ENCODE peak calls at places on chromosomes 7 and 10, in eight cellular contexts. L, P, J, H, W, Z, G and B are unnamed samples.

GRCh38 chr7:137007001-137007725 is 138.7 kb downstream of the CHRM2 start:
- DNase-seq in L (no peak), P (no peak), J (no peak), H (no peak), W (no peak), Z (no peak), G (peak), B (no peak)

GRCh38 chr7:98387544-98388226 is 13.2 kb downstream of the BAIAP2L1 start:
- DNase-seq in L (no peak), P (no peak), J (no peak), H (no peak), W (no peak), Z (no peak), G (no peak), B (no peak)

GRCh38 chr7:73715648-73716317 is 3.7 kb downstream of the STX1A start:
- DNase-seq in L (no peak), P (peak), J (no peak), H (peak), W (no peak), Z (no peak), G (peak), B (peak)

GRCh38 chr7:96075510-96076349 is 246.2 kb downstream of the SLC25A13 start:
- DNase-seq in L (peak), P (peak), J (peak), H (peak), W (peak), Z (peak), G (peak), B (peak)

GRCh38 chr10:71380841-71381240 is 15.9 kb upstream of the CDH23 start:
- DNase-seq in L (no peak), P (no peak), J (no peak), H (no peak), W (no peak), Z (no peak), G (no peak), B (no peak)

GRCh38 chr10:114714281-114714741 is 56.2 kb upstream of the ABLIM1 start:
- DNase-seq in L (no peak), P (peak), J (no peak), H (no peak), W (no peak), Z (no peak), G (peak), B (peak)

GRCh38 chr7:83306487-83306886 is 143.8 kb upstream of the PCLO start:
- DNase-seq in L (no peak), P (no peak), J (no peak), H (no peak), W (no peak), Z (no peak), G (no peak), B (peak)

GRCh38 chr7:44541028-44541869 is at the start of gene NPC1L1:
- DNase-seq in L (no peak), P (peak), J (no peak), H (no peak), W (no peak), Z (no peak), G (no peak), B (no peak)

GRCh38 chr10:100743626-100744135 is 1.7 kb upstream of the PAX2 start:
- DNase-seq in L (no peak), P (no peak), J (no peak), H (peak), W (peak), Z (no peak), G (peak), B (peak)

GRCh38 chr7:100799037-100799896 is 28.1 kb downstream of the EPHB4 start:
- DNase-seq in L (no peak), P (peak), J (peak), H (peak), W (peak), Z (peak), G (peak), B (peak)